ENCODE peak calls at places on chromosomes 12 and 14, in seven cellular contexts. Q is endothelial cell, M is HFFc6, P is ascending aorta, T is GM12865, O is psoas muscle, H is left ventricle myocardium inferior. C is an unnamed sample.

GRCh38 chr14:37048666-37049071 is 123.7 kb downstream of the SLC25A21 start:
- DNase-seq in Q (no peak), M (no peak), P (no peak), T (no peak), O (no peak), H (no peak), C (no peak)

GRCh38 chr12:47038270-47038748 is 41.1 kb upstream of the PCED1B start:
- DNase-seq in Q (no peak), M (no peak), P (no peak), T (no peak), O (no peak), H (no peak), C (no peak)

GRCh38 chr12:64737539-64737938 is 21.7 kb downstream of the GNS start:
- DNase-seq in Q (no peak), M (no peak), P (no peak), T (peak), O (no peak), H (no peak), C (no peak)

GRCh38 chr12:76137611-76138010 is 53.1 kb upstream of the NAP1L1 start:
- DNase-seq in Q (no peak), M (no peak), P (no peak), T (no peak), O (no peak), H (no peak), C (no peak)

GRCh38 chr14:67393689-67394088 is 18.3 kb downstream of the PLEK2 start:
- DNase-seq in Q (no peak), M (no peak), P (no peak), T (no peak), O (no peak), H (no peak), C (no peak)

GRCh38 chr12:46402451-46402850 is 29.9 kb upstream of the SLC38A2 start:
- DNase-seq in Q (no peak), M (peak), P (no peak), T (no peak), O (no peak), H (no peak), C (no peak)

GRCh38 chr14:69281450-69282169 is 21.7 kb downstream of the GALNT16 start:
- DNase-seq in Q (no peak), M (peak), P (no peak), T (peak), O (no peak), H (peak), C (no peak)

GRCh38 chr12:12501121-12501520 is 61.5 kb downstream of the DUSP16 start:
- DNase-seq in Q (no peak), M (no peak), P (no peak), T (no peak), O (no peak), H (no peak), C (no peak)

GRCh38 chr14:104009297-104009696 is 67.0 kb upstream of the RD3L start:
- DNase-seq in Q (no peak), M (no peak), P (no peak), T (no peak), O (no peak), H (no peak), C (no peak)

GRCh38 chr14:57060276-57060956 is 208.3 kb downstream of the EXOC5 start:
- DNase-seq in Q (no peak), M (no peak), P (no peak), T (peak), O (no peak), H (no peak), C (no peak)

GRCh38 chr12:119153477-119154434 is 25.0 kb upstream of the HSPB8 start:
- DNase-seq in Q (peak), M (no peak), P (no peak), T (peak), O (peak), H (peak), C (no peak)

GRCh38 chr12:107355612-107356011 is 262.3 kb upstream of the CRY1 start:
- DNase-seq in Q (no peak), M (no peak), P (no peak), T (no peak), O (no peak), H (no peak), C (no peak)

GRCh38 chr12:121025442-121026226 is 9.3 kb upstream of the C12orf43 start:
- DNase-seq in Q (no peak), M (no peak), P (no peak), T (no peak), O (no peak), H (no peak), C (no peak)

GRCh38 chr14:68468437-68469207 is 324.2 kb downstream of the ZFP36L1 start:
- DNase-seq in Q (no peak), M (peak), P (no peak), T (peak), O (no peak), H (no peak), C (no peak)

GRCh38 chr14:64688801-64689200 is 15.4 kb upstream of the PLEKHG3 start:
- DNase-seq in Q (no peak), M (no peak), P (no peak), T (no peak), O (no peak), H (no peak), C (no peak)

GRCh38 chr14:77181603-77182437 is at the start of gene TMEM63C:
- DNase-seq in Q (peak), M (no peak), P (no peak), T (peak), O (no peak), H (no peak), C (no peak)

GRCh38 chr12:67827820-67828383 is 161.3 kb upstream of the IFNG-AS1 start:
- DNase-seq in Q (no peak), M (peak), P (no peak), T (peak), O (no peak), H (no peak), C (no peak)

GRCh38 chr12:90695415-90695814 is 259.6 kb downstream of the CCER1 start:
- DNase-seq in Q (no peak), M (no peak), P (no peak), T (no peak), O (no peak), H (no peak), C (no peak)
- TF ChIP-seq CTCF in Q (peak), M (peak), P (no peak), T (no peak), O (no peak), H (peak), C (no peak)

GRCh38 chr12:127077262-127078045 is 1189.5 kb upstream of the TMEM132C start:
- DNase-seq in Q (no peak), M (no peak), P (no peak), T (no peak), O (no peak), H (no peak), C (no peak)
- TF ChIP-seq CTCF in Q (no peak), M (peak), P (no peak), T (peak), O (no peak), H (no peak), C (no peak)

GRCh38 chr14:100402631-100403030 is 79.5 kb downstream of the SLC25A47 start:
- DNase-seq in Q (no peak), M (no peak), P (no peak), T (no peak), O (no peak), H (no peak), C (no peak)
- TF ChIP-seq CTCF in Q (no peak), M (no peak), P (no peak), T (no peak), O (no peak), H (no peak), C (no peak)

DNA sequence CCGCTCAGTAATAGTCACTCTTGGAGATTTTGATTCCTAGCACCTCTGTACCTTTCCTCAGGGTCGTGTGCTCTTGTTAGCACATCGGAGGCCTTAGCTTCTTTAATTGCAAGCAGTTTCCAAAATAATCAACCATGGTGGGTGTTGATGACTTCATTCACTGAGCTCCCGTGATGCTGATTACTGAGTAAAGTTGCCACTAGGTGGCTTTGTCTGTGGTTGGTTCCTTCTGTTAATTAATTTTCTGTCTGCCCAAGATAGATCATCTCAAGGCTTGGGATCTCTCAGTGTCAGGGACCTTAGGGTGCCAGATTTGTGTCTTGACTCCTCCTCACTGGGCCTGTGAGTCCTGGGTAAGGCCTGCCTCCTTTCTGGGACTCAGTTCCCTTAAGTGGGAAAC is 54.3 kb downstream of the PTPN11 start:
- DNase-seq in Q (no peak), M (no peak), P (no peak), T (peak), O (no peak), H (no peak), C (no peak)
- TF ChIP-seq CTCF in Q (peak), M (peak), P (no peak), T (peak), O (no peak), H (no peak), C (no peak)

GRCh38 chr12:62794218-62794583 is 140.7 kb downstream of the PPM1H start:
- DNase-seq in Q (no peak), M (no peak), P (no peak), T (no peak), O (no peak), H (no peak), C (no peak)
- TF ChIP-seq CTCF in Q (no peak), M (peak), P (no peak), T (no peak), O (no peak), H (no peak), C (no peak)

DNA sequence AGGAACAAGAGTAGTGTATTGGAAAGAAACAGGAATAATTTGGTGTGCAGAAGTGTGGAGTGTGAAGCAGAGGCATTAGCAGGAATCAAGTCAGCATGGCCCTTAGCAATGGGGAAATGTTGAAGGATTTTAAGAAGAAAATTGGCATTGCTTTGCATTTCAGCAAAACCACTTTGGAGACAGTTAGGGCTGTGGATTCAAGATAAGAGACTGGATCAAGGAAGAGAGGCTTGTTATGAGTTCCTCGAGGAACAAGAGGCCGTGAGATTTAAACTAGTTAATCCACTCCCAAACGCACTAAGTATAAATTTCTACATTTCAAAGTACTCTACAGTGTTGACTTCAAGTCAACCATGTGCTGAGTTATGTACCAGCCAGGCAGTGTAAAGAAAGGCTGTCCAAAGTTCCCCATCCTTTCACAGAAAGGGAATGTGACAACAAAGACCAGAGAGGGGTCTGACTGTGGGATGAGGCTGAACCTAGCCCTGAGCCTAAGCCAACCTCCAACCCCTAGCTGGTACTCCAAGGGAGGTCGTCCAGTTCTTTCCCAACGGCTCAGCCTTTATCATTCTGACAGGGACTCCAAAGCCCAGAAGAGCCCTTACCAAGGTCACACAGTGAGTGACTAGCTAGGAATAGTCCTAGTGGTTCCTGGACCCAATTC is 91.2 kb upstream of the BMP4 start:
- DNase-seq in Q (no peak), M (no peak), P (no peak), T (no peak), O (no peak), H (no peak), C (no peak)
- TF ChIP-seq CTCF in Q (no peak), M (no peak), P (no peak), T (no peak), O (no peak), H (no peak), C (no peak)

DNA sequence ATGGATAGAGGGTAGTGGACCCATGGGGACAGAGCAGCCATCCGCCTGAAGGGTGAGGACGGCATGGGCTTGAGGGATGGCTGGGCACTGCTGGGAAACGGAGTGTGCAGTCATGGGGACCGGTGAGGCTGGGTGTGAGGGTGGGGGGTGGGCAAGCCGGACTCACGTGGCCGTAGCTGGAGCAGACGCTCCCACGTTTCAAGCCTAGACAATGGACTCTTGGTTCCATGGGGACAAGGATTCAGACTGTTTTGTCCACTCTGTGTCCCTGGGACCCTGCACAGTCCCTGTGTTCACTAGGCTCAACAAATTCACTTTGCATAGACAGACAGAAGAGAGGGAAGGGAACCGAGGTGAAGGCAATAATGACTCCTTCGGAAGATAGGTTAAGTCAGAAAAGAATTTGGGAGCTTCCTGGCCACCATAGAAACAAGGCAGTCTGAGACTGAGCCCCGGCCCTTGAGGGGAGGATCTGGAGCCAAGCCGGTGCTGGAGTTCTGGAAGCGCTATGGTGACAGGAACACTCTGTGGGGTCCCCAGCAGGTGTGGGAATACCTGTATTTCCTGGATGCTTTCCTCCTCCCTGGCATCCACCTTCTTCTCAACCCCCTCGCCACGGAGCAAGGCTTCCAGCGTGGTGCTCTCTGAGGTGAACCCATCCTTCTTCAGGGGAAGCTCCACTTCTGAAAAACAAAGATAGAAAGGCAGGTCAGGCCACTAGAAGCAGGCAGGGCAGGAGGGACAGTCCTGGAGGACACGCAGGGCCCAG is 162.5 kb downstream of the DPF3 start:
- DNase-seq in Q (no peak), M (no peak), P (no peak), T (no peak), O (no peak), H (no peak), C (no peak)
- TF ChIP-seq CTCF in Q (no peak), M (no peak), P (no peak), T (no peak), O (no peak), H (no peak), C (no peak)

C was measured in omental fat pad.